ENCODE peak calls at places on chromosomes 7 and 10, in ten cellular contexts. A is psoas muscle, Y is body of pancreas, Z is tibial artery, W is WERI-Rb-1, C is keratinocyte, X is Peyer's patch, E is dorsolateral prefrontal cortex, J is lower lobe of right lung, K is IMR-90. Q is an unnamed sample.

GRCh38 chr7:135661311-135662122 is 797 bp upstream of the STMP1 start:
- DNase-seq in A (no peak), K (no peak), Y (no peak), C (no peak), X (no peak), E (no peak), J (no peak), Z (no peak), W (no peak), Q (peak; percentile 1)

GRCh38 chr10:62231371-62231770 is 37.3 kb downstream of the RTKN2 start:
- DNase-seq in X (no peak), W (no peak), Y (no peak), Z (no peak), E (no peak), A (no peak), J (no peak), K (peak; percentile 92), C (no peak), Q (no peak)

GRCh38 chr7:105885386-105886111 is 9.2 kb upstream of the ATXN7L1 start:
- DNase-seq in E (no peak), A (no peak), W (no peak), X (no peak), J (no peak), Z (no peak), Y (peak; percentile 25), C (no peak), K (no peak), Q (no peak)

GRCh38 chr10:43667317-43667731 is 18.6 kb upstream of the ZNF32 start:
- DNase-seq in K (peak; percentile 13), Y (no peak), X (no peak), W (no peak), Z (no peak), J (no peak), A (no peak), C (no peak), E (no peak), Q (no peak)

GRCh38 chr10:123390874-123391273 is 236.7 kb downstream of the BUB3 start:
- DNase-seq in W (no peak), E (no peak), A (no peak), Z (no peak), C (no peak), Y (no peak), X (no peak), J (no peak), K (no peak), Q (no peak)

GRCh38 chr10:72638586-72639440 is 12.9 kb upstream of the MICU1 start:
- DNase-seq in W (no peak), K (no peak), C (no peak), E (no peak), Y (peak; percentile 21), J (no peak), X (no peak), Z (no peak), A (no peak), Q (no peak)

GRCh38 chr7:70218006-70218405 is 619.7 kb downstream of the AUTS2 start:
- DNase-seq in X (no peak), Z (no peak), K (no peak), Y (no peak), W (no peak), E (no peak), A (no peak), J (no peak), C (no peak), Q (no peak)

GRCh38 chr10:106498675-106499074 is 665.8 kb downstream of the SORCS1 start:
- DNase-seq in X (no peak), Y (no peak), W (no peak), E (no peak), A (no peak), J (no peak), C (no peak), Z (no peak), K (no peak), Q (no peak)

GRCh38 chr10:74337330-74338016 is 186.5 kb downstream of the ADK start:
- DNase-seq in Z (no peak), K (no peak), J (no peak), X (no peak), E (no peak), A (no peak), Y (no peak), C (no peak), W (no peak), Q (no peak)

GRCh38 chr7:81081626-81082025 is 162.8 kb upstream of the SEMA3C start:
- DNase-seq in Y (no peak), W (no peak), C (no peak), J (no peak), Z (no peak), X (no peak), A (no peak), K (no peak), E (no peak), Q (no peak)

GRCh38 chr7:112898432-112899290 is 108.5 kb upstream of the TMEM168 start:
- DNase-seq in E (no peak), C (peak; percentile 54), J (no peak), W (peak; percentile 65), A (no peak), X (no peak), K (peak; percentile 76), Z (no peak), Y (peak; percentile 66), Q (no peak)

GRCh38 chr7:28570113-28570969 is 158.0 kb downstream of the CREB5 start:
- DNase-seq in A (no peak), Y (no peak), W (no peak), Z (no peak), J (no peak), X (no peak), K (no peak), E (no peak), C (no peak), Q (no peak)

GRCh38 chr7:102069913-102070629 is 216.6 kb upstream of the SH2B2 start:
- DNase-seq in K (no peak), A (no peak), Y (no peak), W (no peak), Z (no peak), C (no peak), X (no peak), J (no peak), E (no peak), Q (no peak)

GRCh38 chr10:99522511-99523250 is 10.1 kb upstream of the NKX2-3 start:
- DNase-seq in K (no peak), J (no peak), E (no peak), W (no peak), X (peak; percentile 57), C (no peak), A (no peak), Y (no peak), Z (no peak), Q (no peak)

GRCh38 chr7:73560035-73560835 is 2.7 kb upstream of the BCL7B start:
- DNase-seq in Z (no peak), J (no peak), X (no peak), K (peak; percentile 91), A (no peak), E (no peak), Y (no peak), W (no peak), C (no peak), Q (no peak)

GRCh38 chr7:27101188-27101905 is 1.1 kb downstream of the HOXA2 start:
- DNase-seq in Y (no peak), K (peak; percentile 75), C (no peak), E (no peak), J (no peak), W (no peak), Z (no peak), A (no peak), X (peak; percentile 70), Q (no peak)

GRCh38 chr7:33770581-33770980 is 134.8 kb upstream of the BMPER start:
- DNase-seq in J (no peak), C (no peak), Z (no peak), A (no peak), Y (no peak), X (no peak), W (no peak), E (no peak), K (no peak), Q (no peak)

GRCh38 chr10:112771733-112772132 is 178.3 kb upstream of the TCF7L2 start:
- DNase-seq in E (no peak), X (no peak), Z (no peak), K (no peak), W (no peak), Y (no peak), J (no peak), C (no peak), A (no peak), Q (no peak)
- H3K27me3 ChIP-seq in E (no peaks in the 10 kb centered on the region), X (no peaks in the 10 kb centered on the region), Z (no peaks in the 10 kb centered on the region), K (no peaks in the 10 kb centered on the region), W (no peaks in the 10 kb centered on the region), Y (no peaks in the 10 kb centered on the region), J (no peaks in the 10 kb centered on the region), C (no peaks in the 10 kb centered on the region), A (no peaks in the 10 kb centered on the region), Q (no peaks in the 10 kb centered on the region)

GRCh38 chr10:133021116-133021962 is 66.4 kb upstream of the ADGRA1 start:
- DNase-seq in E (no peak), Y (no peak), J (no peak), C (no peak), A (no peak), X (no peak), K (no peak), Z (no peak), W (no peak), Q (no peak)
- H3K4me3 ChIP-seq in E (no peak overlapping the region), Y (no peak overlapping the region), J (no peak overlapping the region), C (no peak overlapping the region), A (no peak overlapping the region), X (no peak overlapping the region), K (no peak overlapping the region), Z (no peak overlapping the region), W (no peak overlapping the region), Q (no peak overlapping the region)

GRCh38 chr10:7819126-7819470 is 793 bp downstream of the TAF3 start:
- DNase-seq in K (peak; percentile 45), A (peak; percentile 62), C (no peak), Y (peak; percentile 53), E (peak; percentile 65), Z (no peak), X (no peak), W (peak; percentile 27), J (peak; percentile 51), Q (no peak)
- TF ChIP-seq CTCF in K (peak; percentile 30), A (peak; percentile 31), C (peak; percentile 41), Y (peak; percentile 16), E (peak; percentile 22), Z (peak; percentile 12), X (peak; percentile 21), W (peak; percentile 21), J (peak; percentile 18), Q (no peak)

GRCh38 chr10:30491832-30492530 is 58.0 kb downstream of the MAP3K8 start:
- DNase-seq in X (no peak), J (no peak), E (no peak), W (no peak), Z (no peak), A (no peak), K (no peak), C (no peak), Y (no peak), Q (no peak)

GRCh38 chr10:30490289-30491000 is 56.5 kb downstream of the MAP3K8 start:
- DNase-seq in X (no peak), A (no peak), C (no peak), W (no peak), K (no peak), J (no peak), Z (no peak), E (no peak), Y (no peak), Q (no peak)

GRCh38 chr10:30488319-30488718 is 54.3 kb downstream of the MAP3K8 start:
- DNase-seq in K (no peak), C (no peak), E (no peak), W (no peak), J (no peak), A (no peak), Z (no peak), Y (no peak), X (no peak), Q (no peak)

GRCh38 chr10:30491204-30491603 is 57.2 kb downstream of the MAP3K8 start:
- DNase-seq in J (no peak), C (no peak), W (no peak), Y (no peak), A (no peak), K (peak; percentile 40), E (no peak), X (no peak), Z (no peak), Q (no peak)

GRCh38 chr10:30489291-30489823 is 55.4 kb downstream of the MAP3K8 start:
- DNase-seq in A (no peak), Y (no peak), Z (no peak), K (no peak), W (no peak), J (no peak), C (no peak), X (no peak), E (no peak), Q (no peak)
- H3K27me3 ChIP-seq in A (no peaks in the 10 kb centered on the region), Y (no peaks in the 10 kb centered on the region), Z (no peaks in the 10 kb centered on the region), K (peaks cover 7% of the 10 kb centered on the region), W (no peaks in the 10 kb centered on the region), J (no peaks in the 10 kb centered on the region), C (no peaks in the 10 kb centered on the region), X (no peaks in the 10 kb centered on the region), E (no peaks in the 10 kb centered on the region), Q (no peaks in the 10 kb centered on the region)

Q was measured in CD8-positive, alpha-beta T cell.